ENCODE peak calls at places on chromosomes 12 and 14, in ten cellular contexts. D is Panc1; X is CD8-positive, alpha-beta T cell; G is testis; T is pancreas; Z is heart left ventricle; J is body of pancreas; L is breast epithelium; F is PC-3; E is esophagus squamous epithelium. S is an unnamed sample.

GRCh38 chr12:57836442-57837375 is 9.8 kb downstream of the CTDSP2 start:
- DNase-seq in X (peak; percentile 60), F (peak; percentile 25), J (peak; percentile 65), L (peak; percentile 53), D (no peak), E (no peak), Z (peak; percentile 90), T (no peak), G (peak; percentile 86), S (peak; percentile 61)

GRCh38 chr12:92292016-92292415 is 146.4 kb upstream of the BTG1 start:
- DNase-seq in F (no peak), G (no peak), D (no peak), Z (no peak), X (no peak), T (no peak), L (no peak), J (no peak), E (no peak), S (no peak)

GRCh38 chr14:61247935-61248334 is 33.2 kb downstream of the TMEM30B start:
- DNase-seq in E (no peak), D (no peak), Z (no peak), G (no peak), X (no peak), F (peak; percentile 78), J (no peak), T (no peak), L (no peak), S (peak; percentile 36)

GRCh38 chr14:54312166-54312801 is 84.5 kb upstream of the CDKN3 start:
- DNase-seq in Z (peak; percentile 32), G (no peak), T (no peak), D (no peak), E (no peak), X (no peak), L (peak; percentile 90), J (no peak), F (peak; percentile 100), S (peak; percentile 99)

GRCh38 chr12:130227641-130228040 is 65.4 kb downstream of the FZD10 start:
- DNase-seq in X (no peak), E (no peak), T (no peak), L (peak; percentile 68), J (no peak), F (no peak), Z (no peak), G (no peak), D (no peak), S (no peak)

GRCh38 chr12:65675141-65675621 is 149.1 kb upstream of the HMGA2 start:
- DNase-seq in L (no peak), D (no peak), Z (no peak), X (no peak), F (no peak), J (no peak), E (no peak), G (no peak), T (no peak), S (no peak)

GRCh38 chr12:109244043-109244442 is 65.0 kb downstream of the FOXN4 start:
- DNase-seq in F (no peak), J (no peak), X (no peak), E (no peak), L (no peak), T (no peak), G (no peak), Z (no peak), D (no peak), S (no peak)

GRCh38 chr12:32367381-32367780 is 32.0 kb upstream of the FGD4 start:
- DNase-seq in X (no peak), J (no peak), T (no peak), Z (no peak), D (no peak), G (no peak), E (no peak), F (no peak), L (no peak), S (no peak)

DNA sequence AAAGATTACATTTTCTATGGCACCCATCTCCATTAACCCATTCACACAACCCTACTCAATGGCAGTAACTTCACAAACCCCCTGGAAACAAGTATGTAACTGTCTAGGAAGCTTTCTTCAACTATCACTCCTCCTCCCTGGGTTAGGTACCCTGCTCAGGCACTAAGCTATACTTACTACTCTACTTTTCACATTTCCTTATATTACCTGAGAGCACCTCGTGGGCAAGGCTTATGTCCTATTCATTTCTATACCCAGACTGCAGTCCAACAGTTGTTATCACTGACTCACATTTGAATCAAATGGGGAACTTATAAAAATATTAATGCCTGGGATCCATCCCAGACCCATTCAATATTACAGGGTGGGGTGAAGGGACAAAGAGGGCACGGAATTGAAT is 4.6 kb downstream of the PAWR start:
- DNase-seq in F (peak; percentile 41), J (no peak), G (no peak), Z (no peak), T (no peak), L (no peak), E (no peak), D (no peak), X (no peak), S (peak; percentile 56)
- H3K27ac ChIP-seq in F (peak overlapping the region; percentile 86), J (no peak overlapping the region), G (no peak overlapping the region), Z (no peak overlapping the region), T (no peak overlapping the region), L (peak overlapping the region; percentile 60), E (no peak overlapping the region), D (peak overlapping the region; percentile 94), X (no peak overlapping the region), S (peak overlapping the region; percentile 99)

GRCh38 chr12:55723516-55724225 is 3.5 kb downstream of the RDH5 start:
- DNase-seq in D (no peak), Z (peak; percentile 33), G (no peak), T (no peak), E (no peak), X (no peak), L (no peak), J (no peak), F (no peak), S (no peak)

GRCh38 chr12:55724226-55724939 is 4.2 kb downstream of the RDH5 start:
- DNase-seq in L (peak; percentile 73), F (peak; percentile 64), G (peak; percentile 85), Z (peak; percentile 80), E (no peak), J (peak; percentile 84), X (peak; percentile 78), T (peak; percentile 83), D (no peak), S (peak; percentile 38)

GRCh38 chr12:55724940-55725309 is 3.9 kb downstream of the CD63 start:
- DNase-seq in D (no peak), J (no peak), T (no peak), E (no peak), L (no peak), Z (peak; percentile 20), X (no peak), G (no peak), F (no peak), S (no peak)

GRCh38 chr12:55726911-55727310 is 1.9 kb downstream of the CD63 start:
- DNase-seq in D (no peak), E (no peak), F (no peak), X (no peak), L (no peak), Z (peak; percentile 43), T (no peak), J (no peak), G (no peak), S (no peak)

DNA sequence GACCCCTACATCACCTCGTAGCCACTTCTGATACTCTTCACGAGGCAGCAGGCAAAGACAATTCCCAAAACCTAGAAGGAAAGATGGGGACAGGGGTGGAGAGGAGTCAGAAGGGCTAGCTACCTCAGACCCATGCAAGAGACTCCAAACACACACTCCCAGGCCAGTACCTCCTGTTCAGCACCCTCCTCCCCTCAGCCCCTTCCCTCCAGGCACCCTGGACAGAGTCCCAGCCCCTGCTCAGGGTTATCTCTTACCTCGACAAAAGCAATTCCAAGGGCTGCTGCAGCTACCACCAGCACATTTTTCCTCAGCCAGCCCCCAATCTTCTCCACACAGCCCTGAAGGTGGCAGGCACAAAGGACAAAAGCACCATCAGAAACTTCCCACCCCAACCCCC is 3.3 kb downstream of the CD63 start:
- DNase-seq in T (no peak), Z (peak; percentile 24), E (no peak), F (no peak), X (no peak), D (no peak), L (no peak), G (no peak), J (no peak), S (no peak)
- H3K4me1 ChIP-seq in T (peaks cover 19% of the 10 kb centered on the region), Z (peaks cover 65% of the 10 kb centered on the region), E (peaks cover 92% of the 10 kb centered on the region), F (peaks cover 43% of the 10 kb centered on the region), X (peaks cover 25% of the 10 kb centered on the region), D (peaks cover 37% of the 10 kb centered on the region), L (peaks cover 13% of the 10 kb centered on the region), G (peaks cover 38% of the 10 kb centered on the region), J (peaks cover 65% of the 10 kb centered on the region), S (peaks cover 33% of the 10 kb centered on the region)

GRCh38 chr12:89344043-89344861 is 8.0 kb downstream of the DUSP6 start:
- DNase-seq in Z (no peak), G (no peak), X (no peak), L (no peak), J (no peak), E (no peak), F (no peak), D (no peak), T (no peak), S (no peak)
- H3K4me3 ChIP-seq in Z (no peak overlapping the region), G (no peak overlapping the region), X (no peak overlapping the region), L (no peak overlapping the region), J (no peak overlapping the region), E (no peak overlapping the region), F (no peak overlapping the region), D (no peak overlapping the region), T (no peak overlapping the region), S (no peak overlapping the region)

GRCh38 chr12:119693006-119693405 is 25.1 kb downstream of the PRKAB1 start:
- DNase-seq in F (peak; percentile 98), L (no peak), E (no peak), Z (no peak), X (no peak), D (no peak), J (peak; percentile 90), G (no peak), T (no peak), S (peak; percentile 17)

GRCh38 chr12:119693511-119693910 is 25.6 kb downstream of the PRKAB1 start:
- DNase-seq in F (no peak), E (no peak), X (no peak), T (no peak), J (no peak), D (no peak), G (no peak), Z (no peak), L (no peak), S (no peak)

GRCh38 chr12:119691202-119691846 is 23.4 kb downstream of the PRKAB1 start:
- DNase-seq in L (no peak), E (no peak), J (no peak), G (no peak), T (no peak), F (no peak), D (no peak), Z (no peak), X (no peak), S (no peak)

GRCh38 chr12:119694111-119694510 is 26.2 kb downstream of the PRKAB1 start:
- DNase-seq in Z (no peak), T (no peak), E (no peak), D (no peak), J (no peak), G (no peak), X (no peak), F (no peak), L (no peak), S (no peak)

DNA sequence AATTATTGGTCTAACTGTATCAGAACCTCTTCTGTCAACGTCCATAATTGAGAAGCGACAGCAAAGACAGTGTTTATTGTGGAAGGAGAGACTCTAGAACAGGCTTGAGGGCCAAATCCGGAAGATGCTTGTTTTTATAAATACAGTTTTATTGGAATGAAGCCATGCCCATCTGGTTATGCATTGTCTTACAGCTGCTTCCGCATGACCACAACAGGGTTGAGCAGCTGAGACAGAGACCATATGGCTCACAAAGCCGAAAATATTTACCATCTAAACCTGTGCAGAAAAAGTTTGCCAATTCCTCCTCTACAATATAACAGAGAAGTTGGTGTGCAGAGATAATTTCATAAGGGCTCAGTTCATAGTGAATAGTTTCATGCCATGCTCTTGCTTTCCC is 24.5 kb downstream of the PRKAB1 start:
- DNase-seq in J (no peak), G (no peak), F (no peak), L (no peak), E (no peak), D (no peak), T (no peak), X (no peak), Z (no peak), S (no peak)
- H3K27ac ChIP-seq in J (peak overlapping the region; percentile 39), G (no peak overlapping the region), F (peak overlapping the region; percentile 41), L (peak overlapping the region; percentile 48), E (no peak overlapping the region), D (no peak overlapping the region), T (peak overlapping the region; percentile 11), X (no peak overlapping the region), Z (no peak overlapping the region), S (no peak overlapping the region)

S was measured in mammary epithelial cell.